ENCODE peak calls at places on chromosomes 4 and X, in eight cellular contexts. O is fibroblast of lung, L is psoas muscle, J is body of pancreas, N is endodermal cell, K is colonic mucosa, W is right lobe of liver, G is MM.1S. C is an unnamed sample.

GRCh38 chr4:171650543-171650942 is 162.7 kb upstream of the GALNTL6 start:
- DNase-seq in W (no peak), J (no peak), L (no peak), G (no peak), K (no peak), N (peak; percentile 69), O (no peak), C (no peak)

GRCh38 chrX:139825618-139826017 is 107.2 kb downstream of the ATP11C start:
- DNase-seq in O (no peak), W (no peak), N (no peak), L (no peak), K (no peak), J (no peak), G (no peak), C (no peak)

GRCh38 chr4:128663325-128663724 is 146.2 kb upstream of the JADE1 start:
- DNase-seq in K (peak; percentile 48), G (peak; percentile 98), O (no peak), W (no peak), N (no peak), J (no peak), L (no peak), C (peak; percentile 13)

GRCh38 chr4:145069361-145069760 is 28.6 kb downstream of the ANAPC10 start:
- DNase-seq in K (no peak), G (no peak), N (no peak), L (no peak), W (no peak), J (no peak), O (peak; percentile 80), C (no peak)

GRCh38 chr4:118994030-118994429 is 105.4 kb downstream of the SYNPO2 start:
- DNase-seq in O (peak; percentile 30), N (no peak), K (peak; percentile 36), G (no peak), W (no peak), J (no peak), L (no peak), C (no peak)

GRCh38 chr4:76850010-76850441 is 47.9 kb downstream of the SOWAHB start:
- DNase-seq in G (no peak), L (no peak), W (no peak), O (peak; percentile 98), J (no peak), K (no peak), N (no peak), C (no peak)

GRCh38 chrX:45435481-45435880 is 234.8 kb upstream of the DIPK2B start:
- DNase-seq in G (no peak), W (no peak), K (no peak), O (no peak), L (no peak), N (no peak), J (no peak), C (no peak)

GRCh38 chr4:161704040-161704439 is 459.8 kb downstream of the FSTL5 start:
- DNase-seq in W (no peak), J (no peak), K (no peak), O (no peak), L (no peak), G (no peak), N (peak; percentile 61), C (no peak)

GRCh38 chrX:131861088-131861787 is 161.9 kb upstream of the STK26 start:
- DNase-seq in W (no peak), J (no peak), O (no peak), L (no peak), N (no peak), K (no peak), G (no peak), C (no peak)

GRCh38 chr4:47490550-47490949 is 5.5 kb downstream of the ATP10D start:
- DNase-seq in W (no peak), L (no peak), O (peak; percentile 58), J (no peak), K (no peak), N (peak; percentile 72), G (peak; percentile 44), C (no peak)

GRCh38 chr4:14837860-14838259 is 164.4 kb upstream of the CPEB2 start:
- DNase-seq in J (no peak), K (no peak), N (no peak), G (no peak), L (no peak), W (no peak), O (no peak), C (no peak)

GRCh38 chr4:174260099-174260498 is 23.4 kb downstream of the FBXO8 start:
- DNase-seq in J (no peak), O (peak; percentile 56), L (no peak), W (no peak), G (no peak), N (no peak), K (no peak), C (no peak)

GRCh38 chr4:16198271-16198670 is 28.0 kb downstream of the TAPT1 start:
- DNase-seq in L (no peak), G (no peak), J (no peak), W (no peak), O (no peak), K (no peak), N (no peak), C (no peak)

GRCh38 chr4:107751670-107752069 is 31.6 kb upstream of the PAPSS1 start:
- DNase-seq in L (no peak), J (no peak), K (no peak), G (no peak), W (no peak), O (no peak), N (no peak), C (no peak)

GRCh38 chrX:40083120-40083978 is 14.4 kb downstream of the BCOR start:
- DNase-seq in O (no peak), N (peak; percentile 86), L (no peak), K (no peak), W (peak; percentile 66), G (no peak), J (peak; percentile 64), C (no peak)

GRCh38 chr4:38980903-38981676 is 51.1 kb downstream of the TMEM156 start:
- DNase-seq in L (no peak), N (no peak), G (peak; percentile 51), W (no peak), K (no peak), O (peak; percentile 84), J (no peak), C (peak; percentile 34)

GRCh38 chr4:20838476-20838875 is 138.2 kb downstream of the PACRGL start:
- DNase-seq in K (no peak), O (no peak), G (no peak), L (no peak), J (no peak), N (no peak), W (no peak), C (no peak)

GRCh38 chr4:54099959-54100606 is at the start of gene GSX2:
- DNase-seq in N (no peak), O (no peak), K (no peak), J (no peak), L (peak; percentile 63), G (no peak), W (peak; percentile 53), C (no peak)
- H3K4me3 ChIP-seq in N (peak within 1 kb of the TSS; percentile 50), O (peak within 1 kb of the TSS; percentile 52), K (peak within 1 kb of the TSS; percentile 19), J (no peak within 1 kb of the TSS), L (peak within 1 kb of the TSS; percentile 58), G (peak within 1 kb of the TSS; percentile 8), W (peak within 1 kb of the TSS; percentile 21), C (no peak within 1 kb of the TSS)

GRCh38 chrX:111407948-111408347 is 4.0 kb downstream of the DCX start:
- DNase-seq in N (no peak), G (no peak), L (no peak), J (no peak), W (no peak), K (no peak), O (no peak), C (no peak)

GRCh38 chrX:111402378-111402777 is 9.6 kb downstream of the DCX start:
- DNase-seq in N (no peak), K (no peak), O (no peak), L (no peak), J (no peak), W (no peak), G (no peak), C (no peak)
- TF ChIP-seq CTCF in N (no peak), K (no peak), O (no peak), L (no peak), J (no peak), W (no peak), G (no peak), C (no peak)

DNA sequence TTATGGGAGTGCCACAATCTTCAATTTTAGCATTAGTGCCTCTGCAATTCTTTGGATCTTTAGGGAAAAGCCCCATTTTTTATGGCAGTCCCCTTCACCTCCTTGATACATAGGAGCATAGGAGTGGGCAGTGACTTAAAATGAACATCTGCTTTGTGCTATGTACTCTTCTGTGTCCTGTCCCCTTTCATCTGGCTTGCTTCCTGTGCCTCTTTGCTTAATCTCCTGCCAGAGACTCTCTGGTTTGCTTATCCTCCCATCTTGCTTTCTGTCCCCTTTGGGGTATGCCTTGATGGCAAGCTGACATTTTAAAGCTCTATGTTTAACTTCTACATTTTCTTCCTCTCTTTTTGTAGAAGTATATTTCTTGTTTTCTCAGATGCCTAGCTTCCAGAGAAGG is 12.3 kb downstream of the PGK1 start:
- DNase-seq in K (no peak), N (no peak), W (no peak), L (no peak), O (no peak), G (no peak), J (no peak), C (no peak)
- H3K36me3 ChIP-seq in K (peaks cover 11% of the 10 kb centered on the region), N (peaks cover 96% of the 10 kb centered on the region), W (peaks cover 22% of the 10 kb centered on the region), L (peaks cover 3% of the 10 kb centered on the region), O (peaks cover 2% of the 10 kb centered on the region), G (peaks cover 7% of the 10 kb centered on the region), J (peaks cover 14% of the 10 kb centered on the region), C (peaks cover 10% of the 10 kb centered on the region)

GRCh38 chr4:121799208-121799823 is 1.8 kb upstream of the EXOSC9 start:
- DNase-seq in K (no peak), N (no peak), L (no peak), G (peak; percentile 14), O (no peak), W (no peak), J (no peak), C (no peak)

GRCh38 chr4:121801715-121802075 is 572 bp downstream of the EXOSC9 start:
- DNase-seq in O (no peak), G (no peak), K (no peak), W (no peak), L (no peak), N (no peak), J (no peak), C (no peak)

GRCh38 chr4:121800638-121800960 is 524 bp upstream of the EXOSC9 start:
- DNase-seq in J (no peak), N (no peak), K (no peak), G (no peak), O (no peak), L (no peak), W (no peak), C (no peak)

GRCh38 chr4:121800961-121801714 is at the start of gene EXOSC9:
- DNase-seq in N (peak; percentile 98), G (peak; percentile 95), W (peak; percentile 95), O (peak; percentile 92), K (peak; percentile 97), L (peak; percentile 95), J (peak; percentile 93), C (peak; percentile 90)

DNA sequence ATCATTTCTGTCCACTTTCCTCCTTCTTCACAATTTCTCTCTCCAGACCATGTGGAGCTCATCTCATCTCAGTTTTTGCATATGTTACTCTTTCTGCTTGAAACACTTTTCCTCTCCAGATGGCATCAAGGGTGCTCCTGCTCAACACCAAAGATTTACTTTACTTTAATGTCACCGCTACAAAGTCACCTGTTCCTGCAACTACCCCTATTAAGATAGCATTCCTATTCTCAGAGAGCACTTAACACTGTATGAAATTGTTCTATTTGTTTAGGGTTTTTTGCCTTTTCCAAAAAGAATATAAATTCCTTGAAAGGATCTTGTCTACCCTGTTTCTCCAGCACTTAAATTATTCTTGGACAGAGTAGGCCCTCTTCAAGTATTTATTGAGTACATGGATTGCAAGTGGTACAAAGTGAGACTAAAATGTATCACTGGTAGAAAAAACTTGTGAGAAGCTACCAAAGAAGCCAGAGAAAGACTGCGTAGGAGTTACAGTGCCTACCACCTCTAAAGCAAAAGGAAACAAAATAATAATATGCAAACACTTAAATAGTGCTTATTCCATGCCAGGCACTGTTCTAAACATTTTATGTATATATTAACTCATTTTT is 1.1 kb upstream of the EXOSC9 start:
- DNase-seq in J (no peak), K (no peak), W (no peak), L (no peak), N (no peak), O (no peak), G (no peak), C (no peak)
- H3K4me3 ChIP-seq in J (no peak overlapping the region), K (no peak overlapping the region), W (no peak overlapping the region), L (peak overlapping the region; percentile 85), N (peak overlapping the region; percentile 93), O (no peak overlapping the region), G (peak overlapping the region; percentile 79), C (peak overlapping the region; percentile 80)